ENCODE peak calls at places on chromosomes 16 and 17, in nine cellular contexts. L, D, I, E, P, Z, W, J and M are unnamed samples. For H3K4me1 and H3K36me3, the result is how much of the 10 kb centered on the place peaks cover.

GRCh38 chr16:26688105-26688504 is 378.6 kb upstream of the C16orf82 start:
- DNase-seq in L (no peak), D (no peak), I (no peak), E (no peak), P (no peak), Z (no peak), W (no peak), J (no peak), M (no peak)

GRCh38 chr17:8481089-8481488 is 45.4 kb downstream of the NDEL1 start:
- DNase-seq in L (no peak), D (no peak), I (no peak), E (no peak), P (no peak), Z (no peak), W (no peak), J (no peak), M (no peak)

GRCh38 chr17:61335105-61335844 is 64.4 kb upstream of the TBX2 start:
- DNase-seq in L (no peak), D (no peak), I (no peak), E (no peak), P (no peak), Z (no peak), W (no peak), J (no peak), M (no peak)

GRCh38 chr17:16511515-16511914 is 19.5 kb upstream of the LRRC75A start:
- DNase-seq in L (no peak), D (no peak), I (no peak), E (no peak), P (no peak), Z (no peak), W (no peak), J (no peak), M (peak)

GRCh38 chr17:64213995-64214507 is 49.0 kb downstream of the TEX2 start:
- DNase-seq in L (no peak), D (no peak), I (no peak), E (no peak), P (no peak), Z (no peak), W (no peak), J (no peak), M (no peak)

GRCh38 chr16:89330177-89330856 is 112.8 kb downstream of the ZNF778 start:
- DNase-seq in L (peak), D (no peak), I (peak), E (no peak), P (no peak), Z (no peak), W (no peak), J (no peak), M (no peak)

GRCh38 chr16:30736995-30737793 is 11.0 kb upstream of the PHKG2 start:
- DNase-seq in L (no peak), D (no peak), I (no peak), E (no peak), P (no peak), Z (no peak), W (no peak), J (no peak), M (no peak)

GRCh38 chr16:71610936-71611871 is 14.8 kb upstream of the MARVELD3 start:
- DNase-seq in L (peak), D (peak), I (peak), E (peak), P (peak), Z (peak), W (no peak), J (peak), M (peak)

GRCh38 chr16:79821911-79822310 is 221.4 kb upstream of the MAF start:
- DNase-seq in L (no peak), D (no peak), I (no peak), E (no peak), P (no peak), Z (no peak), W (no peak), J (no peak), M (no peak)

GRCh38 chr17:7380855-7381683 is at the start of gene TNK1:
- DNase-seq in L (peak), D (peak), I (peak), E (peak), P (peak), Z (peak), W (no peak), J (peak), M (no peak)

GRCh38 chr17:38719943-38720641 is 10.0 kb upstream of the CISD3 start:
- DNase-seq in L (no peak), D (no peak), I (peak), E (no peak), P (no peak), Z (no peak), W (no peak), J (no peak), M (no peak)

GRCh38 chr17:48725005-48725293 is 2.0 kb downstream of the PRAC2 start:
- DNase-seq in L (no peak), D (no peak), I (no peak), E (no peak), P (peak), Z (no peak), W (no peak), J (no peak), M (no peak)

GRCh38 chr16:8953064-8953463 is 10.6 kb downstream of the USP7 start:
- DNase-seq in L (no peak), D (no peak), I (no peak), E (no peak), P (no peak), Z (no peak), W (no peak), J (no peak), M (no peak)

GRCh38 chr17:3035256-3035967 is 28.0 kb downstream of the OR1D5 start:
- DNase-seq in L (no peak), D (no peak), I (no peak), E (no peak), P (no peak), Z (no peak), W (no peak), J (no peak), M (no peak)

GRCh38 chr16:85615014-85615851 is 2.1 kb downstream of the GSE1 start:
- DNase-seq in L (peak), D (peak), I (peak), E (peak), P (peak), Z (peak), W (no peak), J (peak), M (no peak)

GRCh38 chr16:85614338-85615013 is 1.4 kb downstream of the GSE1 start:
- DNase-seq in L (no peak), D (peak), I (peak), E (no peak), P (peak), Z (no peak), W (no peak), J (no peak), M (no peak)

GRCh38 chr16:85616608-85617311 is 3.6 kb downstream of the GSE1 start:
- DNase-seq in L (peak), D (no peak), I (peak), E (no peak), P (peak), Z (peak), W (peak), J (peak), M (no peak)

GRCh38 chr16:85617948-85618347 is 4.8 kb downstream of the GSE1 start:
- DNase-seq in L (no peak), D (no peak), I (no peak), E (no peak), P (no peak), Z (peak), W (no peak), J (no peak), M (no peak)

GRCh38 chr16:85615852-85616607 is 2.9 kb downstream of the GSE1 start:
- DNase-seq in L (peak), D (peak), I (peak), E (peak), P (peak), Z (peak), W (peak), J (peak), M (peak)
- H3K4me1 ChIP-seq in L (half or more), D (under half), I (under half), E (under half), P (under half), Z (under half), W (half or more), J (half or more), M (under half)

DNA sequence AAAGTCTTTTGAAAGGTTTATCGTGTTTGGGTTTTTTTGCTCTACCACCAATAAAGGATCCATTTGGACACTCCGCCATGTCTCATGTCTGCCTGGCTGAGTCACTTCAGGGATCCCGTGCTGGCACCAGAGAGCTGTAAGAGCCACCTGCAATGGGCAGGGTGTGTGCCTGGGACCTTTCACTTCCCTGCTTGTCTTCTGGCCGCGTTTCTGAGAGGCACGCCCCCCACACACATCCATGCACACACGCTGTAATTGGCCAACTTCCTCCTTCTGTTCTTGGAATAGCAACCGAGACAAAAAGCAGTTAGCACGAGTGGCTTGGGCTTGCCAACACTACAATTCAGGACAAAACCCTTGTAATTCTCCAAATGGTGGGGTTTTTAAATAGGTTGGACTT is 9.8 kb upstream of the SOST start:
- DNase-seq in L (peak), D (no peak), I (peak), E (peak), P (peak), Z (peak), W (no peak), J (peak), M (no peak)
- H3K36me3 ChIP-seq in L (half or more), D (under half), I (under half), E (under half), P (under half), Z (under half), W (under half), J (under half), M (under half)

GRCh38 chr17:49841548-49841947 is 6.3 kb downstream of the TAC4 start:
- DNase-seq in L (no peak), D (no peak), I (no peak), E (no peak), P (no peak), Z (no peak), W (no peak), J (no peak), M (no peak)

GRCh38 chr17:49845210-49845782 is 2.6 kb downstream of the TAC4 start:
- DNase-seq in L (peak), D (peak), I (no peak), E (peak), P (no peak), Z (no peak), W (no peak), J (peak), M (no peak)

GRCh38 chr17:49846938-49847712 is 744 bp downstream of the TAC4 start:
- DNase-seq in L (no peak), D (no peak), I (no peak), E (no peak), P (no peak), Z (no peak), W (no peak), J (no peak), M (no peak)

GRCh38 chr17:49843774-49844350 is 4.0 kb downstream of the TAC4 start:
- DNase-seq in L (no peak), D (no peak), I (no peak), E (no peak), P (peak), Z (no peak), W (no peak), J (no peak), M (peak)

DNA sequence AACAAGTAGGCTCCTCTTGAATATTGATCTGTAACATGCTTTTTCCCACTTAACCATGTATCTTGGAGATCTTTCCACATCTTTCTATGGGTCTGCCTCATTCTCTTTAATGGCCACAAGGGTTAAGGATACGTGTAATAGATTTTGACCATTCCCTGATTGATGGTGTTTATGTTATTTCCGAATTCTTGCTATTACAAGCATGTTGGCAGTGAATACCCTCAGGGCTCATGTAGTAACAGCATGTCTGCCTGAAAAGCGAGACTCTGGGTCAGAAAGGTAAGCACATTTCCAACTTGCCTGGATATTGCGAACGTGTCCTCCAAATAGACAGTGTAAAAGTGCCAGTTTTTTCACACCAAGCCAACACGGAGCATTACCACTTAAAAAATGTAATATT is 5.0 kb downstream of the TAC4 start:
- DNase-seq in L (no peak), D (no peak), I (no peak), E (no peak), P (no peak), Z (no peak), W (no peak), J (no peak), M (no peak)
- H3K4me1 ChIP-seq in L (under half), D (under half), I (under half), E (under half), P (under half), Z (under half), W (under half), J (under half), M (under half)

GRCh38 chr17:45266372-45266926 is 4.6 kb upstream of the SPATA32 start:
- DNase-seq in L (no peak), D (no peak), I (no peak), E (no peak), P (no peak), Z (no peak), W (no peak), J (no peak), M (no peak)
- H3K36me3 ChIP-seq in L (half or more), D (under half), I (under half), E (under half), P (under half), Z (under half), W (half or more), J (under half), M (under half)

GRCh38 chr17:81463506-81463905 is 49.1 kb downstream of the ACTG1 start:
- DNase-seq in L (no peak), D (no peak), I (no peak), E (no peak), P (no peak), Z (no peak), W (no peak), J (no peak), M (no peak)
- H3K4me1 ChIP-seq in L (under half), D (under half), I (under half), E (under half), P (under half), Z (under half), W (under half), J (under half), M (under half)

GRCh38 chr16:19655242-19655777 is 62.7 kb downstream of the KNOP1 start:
- DNase-seq in L (no peak), D (no peak), I (no peak), E (no peak), P (no peak), Z (no peak), W (no peak), J (no peak), M (no peak)

GRCh38 chr16:19659554-19659953 is 58.5 kb downstream of the KNOP1 start:
- DNase-seq in L (no peak), D (no peak), I (no peak), E (no peak), P (no peak), Z (no peak), W (no peak), J (no peak), M (no peak)

GRCh38 chr16:19649980-19650379 is 68.0 kb downstream of the KNOP1 start:
- DNase-seq in L (no peak), D (no peak), I (no peak), E (no peak), P (no peak), Z (no peak), W (no peak), J (no peak), M (no peak)

GRCh38 chr16:19657831-19658230 is 60.2 kb downstream of the KNOP1 start:
- DNase-seq in L (no peak), D (no peak), I (no peak), E (no peak), P (no peak), Z (no peak), W (no peak), J (no peak), M (no peak)

DNA sequence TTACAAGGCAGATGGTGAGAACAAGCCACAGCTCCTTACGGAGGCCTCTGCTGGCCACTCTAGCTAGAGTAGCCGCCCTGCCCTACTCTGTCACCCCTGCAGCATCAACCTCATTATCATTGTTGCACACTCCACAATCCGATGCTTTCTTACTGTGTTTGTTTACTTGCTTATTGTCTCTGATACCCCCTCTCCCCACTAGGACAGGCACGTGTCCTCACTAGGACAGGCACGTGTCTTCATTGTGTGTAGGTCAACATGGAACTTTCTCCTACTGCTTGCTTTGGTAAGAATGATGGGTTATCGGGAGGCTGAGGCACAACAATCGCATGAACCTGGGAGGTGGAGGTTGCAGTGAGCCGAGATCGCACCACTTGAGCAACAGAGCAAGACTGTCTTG is 63.9 kb downstream of the KNOP1 start:
- DNase-seq in L (no peak), D (no peak), I (no peak), E (no peak), P (no peak), Z (no peak), W (no peak), J (no peak), M (no peak)
- H3K36me3 ChIP-seq in L (half or more), D (under half), I (under half), E (under half), P (under half), Z (under half), W (under half), J (under half), M (under half)